ENCODE peak calls at places on chromosomes 12 and 14, in four cellular contexts. E is choroid plexus epithelial cell, F is fibroblast of the aortic adventitia, H is tibial nerve. I is an unnamed sample.

GRCh38 chr14:40010961-40011360 is 578.7 kb upstream of the FBXO33 start:
- DNase-seq in E (no peak), F (no peak), H (no peak), I (no peak)

GRCh38 chr14:76551906-76552305 is 176.0 kb downstream of the ESRRB start:
- DNase-seq in E (no peak), F (no peak), H (no peak), I (no peak)

GRCh38 chr14:101845496-101845895 is 84.0 kb downstream of the PPP2R5C start:
- DNase-seq in E (no peak), F (no peak), H (no peak), I (no peak)

GRCh38 chr14:48580692-48581091 is 905.3 kb upstream of the MDGA2 start:
- DNase-seq in E (no peak), F (no peak), H (no peak), I (no peak)

GRCh38 chr12:1680804-1681492 is 9.9 kb upstream of the ADIPOR2 start:
- DNase-seq in E (no peak), F (no peak), H (no peak), I (no peak)

GRCh38 chr14:104111301-104112112 is 26.0 kb downstream of the ASPG start:
- DNase-seq in E (no peak), F (no peak), H (no peak), I (peak)

GRCh38 chr14:24343795-24344660 is 4.2 kb upstream of the RIPK3 start:
- DNase-seq in E (no peak), F (no peak), H (no peak), I (no peak)

GRCh38 chr14:45810152-45810872 is 557.3 kb upstream of the MIS18BP1 start:
- DNase-seq in E (peak), F (no peak), H (no peak), I (no peak)

GRCh38 chr14:81464253-81465001 is 64.3 kb upstream of the STON2 start:
- DNase-seq in E (peak), F (peak), H (no peak), I (no peak)

GRCh38 chr12:65168606-65169310 is 625 bp upstream of the LEMD3 start:
- DNase-seq in E (peak), F (no peak), H (no peak), I (no peak)

GRCh38 chr12:67531519-67531918 is 117.0 kb upstream of the DYRK2 start:
- DNase-seq in E (no peak), F (no peak), H (no peak), I (no peak)

GRCh38 chr12:51949342-51950030 is 2.0 kb upstream of the ACVR1B start:
- DNase-seq in E (no peak), F (peak), H (no peak), I (peak)

GRCh38 chr14:55814873-55815272 is 234.9 kb downstream of the KTN1 start:
- DNase-seq in E (no peak), F (no peak), H (no peak), I (no peak)

GRCh38 chr12:98002887-98003493 is 512.4 kb upstream of the TMPO start:
- DNase-seq in E (peak), F (peak), H (no peak), I (no peak)

GRCh38 chr14:97580923-97581495 is 783.8 kb downstream of the VRK1 start:
- DNase-seq in E (no peak), F (no peak), H (no peak), I (no peak)

GRCh38 chr12:124928912-124929530 is 14.6 kb upstream of the UBC start:
- DNase-seq in E (no peak), F (no peak), H (peak), I (no peak)

GRCh38 chr12:121573949-121574520 is 6.8 kb downstream of the KDM2B start:
- DNase-seq in E (no peak), F (no peak), H (no peak), I (no peak)

GRCh38 chr12:12620730-12621315 is 9.1 kb downstream of the CREBL2 start:
- DNase-seq in E (no peak), F (no peak), H (no peak), I (no peak)

GRCh38 chr12:93802293-93802692 is 125.1 kb downstream of the CRADD start:
- DNase-seq in E (no peak), F (no peak), H (no peak), I (no peak)

GRCh38 chr12:124556896-124557501 is 10.4 kb downstream of the NCOR2 start:
- DNase-seq in E (no peak), F (no peak), H (no peak), I (no peak)

GRCh38 chr14:55133416-55133815 is 4.4 kb downstream of the LGALS3 start:
- DNase-seq in E (peak), F (peak), H (no peak), I (peak)

GRCh38 chr12:127257366-127257935 is 1009.5 kb upstream of the TMEM132C start:
- DNase-seq in E (peak), F (peak), H (no peak), I (no peak)

GRCh38 chr14:32727827-32728226 is 210.9 kb upstream of the NPAS3 start:
- DNase-seq in E (no peak), F (no peak), H (no peak), I (no peak)

GRCh38 chr14:105519946-105520698 is 6.3 kb upstream of the TMEM121 start:
- DNase-seq in E (no peak), F (no peak), H (no peak), I (no peak)

GRCh38 chr14:85217412-85217811 is 312.5 kb upstream of the FLRT2 start:
- DNase-seq in E (peak), F (no peak), H (no peak), I (no peak)

GRCh38 chr14:33386771-33387170 is 448.1 kb downstream of the NPAS3 start:
- DNase-seq in E (peak), F (no peak), H (no peak), I (no peak)

GRCh38 chr14:104550849-104551728 is 28.5 kb upstream of the C14orf180 start:
- DNase-seq in E (no peak), F (no peak), H (peak), I (no peak)

GRCh38 chr14:85420278-85420677 is 109.7 kb upstream of the FLRT2 start:
- DNase-seq in E (no peak), F (no peak), H (no peak), I (no peak)

DNA sequence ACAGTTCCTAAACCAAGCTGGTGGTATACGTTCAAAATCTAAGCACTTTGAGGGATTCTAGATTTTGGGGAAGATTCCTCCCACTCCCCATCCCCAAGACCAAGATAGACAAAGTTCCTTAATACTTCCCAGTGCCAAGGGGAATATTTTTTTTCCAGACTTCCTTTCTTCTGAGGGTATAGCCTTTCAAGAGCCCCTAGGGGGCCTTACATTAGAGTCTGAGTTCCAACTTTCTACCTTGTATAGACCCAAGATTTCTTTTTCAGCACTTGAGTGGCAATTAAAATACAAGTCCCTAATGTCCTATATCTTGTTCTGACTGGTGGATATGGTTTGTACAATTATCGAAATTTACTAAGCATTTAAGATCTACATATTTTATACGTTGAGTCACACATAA is 28.7 kb upstream of the SOS2 start:
- DNase-seq in E (no peak), F (no peak), H (no peak), I (no peak)
- H3K4me3 ChIP-seq in E (no peak), F (no peak), H (no peak), I (no peak)

DNA sequence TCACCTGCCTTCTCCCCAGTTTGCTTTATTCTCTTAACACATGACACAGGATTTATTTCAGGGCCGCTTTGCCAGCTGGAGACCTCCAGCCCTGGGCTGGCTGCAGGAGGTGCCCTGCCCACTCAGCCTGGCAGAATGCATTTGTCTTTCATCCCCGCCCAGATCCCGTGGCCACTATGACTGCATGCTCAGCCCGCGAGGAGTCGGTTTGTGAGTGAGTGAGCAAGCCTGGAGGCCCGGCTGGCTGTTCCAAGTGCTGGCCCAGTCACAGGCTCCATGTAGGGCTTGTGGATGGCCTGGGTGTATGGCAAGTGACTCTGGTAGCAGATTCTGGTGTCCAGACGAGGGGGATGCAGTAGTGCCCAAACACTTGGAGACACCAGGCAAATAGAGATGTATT is 2.1 kb downstream of the TDP1 start:
- DNase-seq in E (no peak), F (no peak), H (no peak), I (no peak)
- H3K4me3 ChIP-seq in E (no peak), F (no peak), H (no peak), I (no peak)

DNA sequence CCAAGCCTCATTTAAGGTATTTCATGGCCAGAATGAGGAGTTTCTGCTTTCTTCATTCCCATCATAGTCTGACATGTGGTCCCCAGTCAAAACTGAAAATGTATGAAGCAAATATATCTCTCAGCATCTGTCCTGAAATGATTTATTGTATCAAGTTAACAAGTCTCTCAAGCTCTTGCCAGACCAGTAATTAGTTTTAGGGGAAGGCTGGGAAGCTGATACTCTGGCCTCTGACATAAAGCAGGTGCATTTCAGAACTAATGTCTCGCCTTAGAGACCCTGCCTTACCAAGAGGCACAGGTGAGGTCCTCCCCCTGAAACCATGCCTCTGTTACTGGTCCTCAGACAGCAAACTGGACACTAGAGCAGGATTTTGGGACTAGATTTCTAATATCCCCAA is 266.5 kb downstream of the SLC15A4 start:
- DNase-seq in E (no peak), F (no peak), H (no peak), I (no peak)
- H3K4me3 ChIP-seq in E (no peak), F (no peak), H (no peak), I (no peak)

GRCh38 chr14:28381656-28382055 is 384.9 kb upstream of the FOXG1 start:
- DNase-seq in E (peak), F (no peak), H (no peak), I (no peak)

DNA sequence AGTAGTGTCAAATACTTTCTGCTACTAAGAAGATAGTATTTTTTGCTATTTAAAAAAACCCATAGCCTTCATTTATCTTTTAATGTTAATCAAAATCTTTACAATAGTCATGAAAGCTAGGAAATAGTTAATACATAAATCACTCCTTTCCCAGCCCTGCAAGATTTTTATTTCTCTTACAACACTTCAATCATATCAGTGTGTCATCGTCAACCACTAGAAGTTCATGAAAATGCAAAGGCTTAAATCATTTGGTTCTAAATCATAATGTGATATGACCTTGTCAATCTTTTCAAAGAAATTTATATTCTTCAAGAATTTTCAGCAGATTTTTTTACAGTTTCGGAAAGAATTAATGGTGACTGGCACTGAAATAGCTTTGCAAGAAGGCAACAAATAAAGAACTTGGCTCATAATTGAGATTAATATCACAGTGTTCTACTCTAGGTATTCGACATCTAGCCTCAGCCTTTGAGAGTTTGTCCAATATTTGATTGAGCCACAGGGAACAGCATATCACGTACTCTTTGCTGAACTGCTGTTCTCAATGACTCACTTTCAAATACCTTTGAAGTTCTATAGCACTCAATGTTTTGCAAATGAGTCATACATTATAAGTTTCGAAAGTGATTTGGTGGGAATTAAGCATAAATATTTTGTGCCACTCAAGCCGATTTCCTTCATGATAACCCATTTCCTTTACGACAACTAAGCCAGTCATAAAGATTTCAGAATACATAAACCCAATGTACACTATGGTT is 383.9 kb upstream of the FOXG1 start:
- DNase-seq in E (peak), F (peak), H (no peak), I (no peak)
- H3K4me3 ChIP-seq in E (no peak), F (no peak), H (no peak), I (no peak)

I was measured in lower leg skin.